ENCODE peak calls at places on chromosomes 3 and 15, in four cellular contexts. R is foreskin fibroblast, B is BJ, G is astrocyte of the spinal cord. L is an unnamed sample.

GRCh38 chr3:153273767-153274443 is 111.9 kb downstream of the RAP2B start:
- DNase-seq in R (peak), B (no peak), G (peak), L (no peak)

GRCh38 chr3:141553055-141553454 is 66.2 kb downstream of the RASA2 start:
- DNase-seq in R (no peak), B (no peak), G (no peak), L (no peak)

GRCh38 chr3:197511853-197512635 is 43.7 kb downstream of the BDH1 start:
- DNase-seq in R (no peak), B (no peak), G (no peak), L (no peak)

GRCh38 chr15:60255390-60255789 is 142.4 kb downstream of the ANXA2 start:
- DNase-seq in R (peak), B (no peak), G (no peak), L (peak)

GRCh38 chr15:74041311-74041756 is 41.0 kb downstream of the GOLGA6A start:
- DNase-seq in R (peak), B (no peak), G (no peak), L (no peak)

GRCh38 chr3:114392831-114393230 is 99.0 kb downstream of the TIGIT start:
- DNase-seq in R (no peak), B (no peak), G (no peak), L (no peak)

GRCh38 chr15:92582206-92582605 is 73.4 kb downstream of the FAM174B start:
- DNase-seq in R (no peak), B (no peak), G (no peak), L (no peak)

GRCh38 chr3:47856669-47857068 is 53.7 kb downstream of the DHX30 start:
- DNase-seq in R (no peak), B (no peak), G (no peak), L (no peak)

GRCh38 chr15:87874896-87875661 is 381.5 kb downstream of the NTRK3 start:
- DNase-seq in R (no peak), B (peak), G (peak), L (no peak)

GRCh38 chr3:68793750-68794149 is 138.6 kb downstream of the TAFA4 start:
- DNase-seq in R (no peak), B (no peak), G (no peak), L (no peak)

DNA sequence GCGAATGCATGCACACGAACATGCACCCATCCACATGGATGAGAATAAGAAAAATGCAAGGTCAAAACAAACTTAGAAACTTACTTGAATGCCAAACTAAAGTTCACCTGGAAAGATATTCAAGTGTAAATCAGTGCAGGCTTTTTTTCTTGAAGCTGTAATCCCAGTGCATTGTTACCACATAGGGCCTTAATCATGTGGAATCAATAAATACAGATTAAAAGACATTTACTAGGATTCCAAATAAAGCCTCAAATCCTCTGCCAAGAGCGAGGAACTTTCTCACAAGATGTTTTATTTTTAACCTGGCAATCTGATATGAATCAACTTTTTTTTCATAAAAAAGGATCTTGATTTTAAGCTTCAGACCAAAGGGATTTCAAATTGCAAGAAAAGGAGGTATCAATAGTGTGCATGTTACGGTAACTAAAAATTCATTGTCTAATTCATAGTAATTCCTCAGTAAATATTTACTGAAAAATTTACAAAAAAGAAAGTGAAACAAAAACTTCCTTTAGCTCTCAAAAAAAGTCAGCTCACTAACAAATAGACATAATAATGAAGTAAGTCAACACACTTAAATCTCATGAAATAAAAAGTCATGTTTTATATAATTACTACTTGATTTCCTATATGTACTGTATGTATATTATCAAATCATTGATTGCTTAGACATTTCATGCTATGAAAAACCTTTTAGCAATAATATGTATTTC is 978.6 kb downstream of the PLOD2 start:
- DNase-seq in R (peak), B (peak), G (peak), L (no peak)
- TF ChIP-seq CTCF in R (no peak), B (no peak), G (no peak), L (no peak)

GRCh38 chr15:95410757-95411156 is 919.7 kb upstream of the NR2F2 start:
- DNase-seq in R (peak), B (no peak), G (no peak), L (no peak)
- TF ChIP-seq CTCF in R (no peak), B (no peak), G (no peak), L (no peak)

GRCh38 chr15:64387562-64388168 is at the start of gene TRIP4:
- DNase-seq in R (peak), B (peak), G (peak), L (peak)
- TF ChIP-seq CTCF in R (no peak), B (peak), G (no peak), L (no peak)

DNA sequence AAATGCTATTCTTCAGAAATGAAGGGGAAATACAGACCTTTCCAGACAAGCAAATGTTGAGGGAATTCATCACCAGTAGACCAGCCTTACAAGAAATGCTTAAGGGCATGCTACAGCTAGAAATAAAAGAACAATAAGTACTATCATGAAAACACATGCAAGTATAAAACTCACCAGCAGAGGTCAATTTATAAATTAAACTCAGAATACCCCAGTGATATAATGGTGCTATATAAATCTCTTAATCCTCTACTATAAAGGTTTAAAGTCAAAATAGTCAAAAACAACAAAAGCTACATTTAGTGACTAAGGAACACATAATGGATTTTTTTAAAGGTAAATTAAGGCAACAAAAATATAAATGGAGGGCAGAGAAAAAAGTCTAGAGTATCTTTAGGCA is 142.5 kb downstream of the CPNE4 start:
- DNase-seq in R (peak), B (no peak), G (no peak), L (no peak)
- TF ChIP-seq CTCF in R (no peak), B (no peak), G (no peak), L (no peak)

GRCh38 chr15:66966256-66966655 is 99.1 kb upstream of the SMAD3 start:
- DNase-seq in R (no peak), B (no peak), G (no peak), L (no peak)
- TF ChIP-seq CTCF in R (peak), B (peak), G (peak), L (peak)

DNA sequence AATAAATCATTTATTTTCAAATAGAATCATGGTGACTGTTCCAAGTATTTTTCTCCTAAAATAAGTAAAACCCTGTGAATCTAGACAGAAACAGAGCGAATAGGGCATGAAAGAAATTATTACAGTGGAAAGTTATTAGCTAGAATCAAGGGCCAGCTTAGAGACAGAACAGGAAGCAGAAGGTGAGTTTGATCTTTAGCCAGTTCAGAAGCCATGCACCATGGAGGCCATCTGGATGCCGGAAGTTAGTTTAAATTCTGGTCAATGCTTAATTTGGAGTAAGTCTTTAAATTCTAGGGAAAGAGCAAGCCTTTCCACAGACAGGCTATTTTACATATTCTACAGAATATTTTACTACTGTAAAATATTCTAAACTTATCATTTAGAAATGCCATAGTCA is 574.8 kb downstream of the CADM2 start:
- DNase-seq in R (no peak), B (no peak), G (no peak), L (no peak)
- TF ChIP-seq CTCF in R (no peak), B (no peak), G (no peak), L (no peak)

GRCh38 chr3:11185564-11186317 is 31.4 kb downstream of the HRH1 start:
- DNase-seq in R (peak), B (peak), G (peak), L (peak)
- TF ChIP-seq CTCF in R (no peak), B (peak), G (no peak), L (no peak)

L was measured in kidney epithelial cell.